ENCODE peak calls at places on chromosomes 1 and 21, in four cellular contexts. B is H1, F is GM12878, R is K562. X is an unnamed sample.
A peak's percentile ranks its signal among the peaks of the same experiment; 100 is the strongest.

GRCh38 chr21:44477131-44477530 is 21.8 kb downstream of the LRRC3 start:
- DNase-seq in B (no peak), F (no peak), R (no peak), X (no peak)

GRCh38 chr1:159214149-159214760 is 9.6 kb downstream of the ACKR1 start:
- DNase-seq in B (no peak), F (no peak), R (peak; percentile 72), X (peak; percentile 28)

GRCh38 chr1:90810681-90811080 is 93.6 kb upstream of the BARHL2 start:
- DNase-seq in B (no peak), F (no peak), R (no peak), X (no peak)

GRCh38 chr1:57270926-57271698 is 152.7 kb downstream of the DAB1 start:
- DNase-seq in B (no peak), F (no peak), R (no peak), X (no peak)

GRCh38 chr1:147902183-147902845 is at the start of gene GJA8:
- DNase-seq in B (no peak), F (no peak), R (no peak), X (no peak)

GRCh38 chr1:205318231-205318991 is 3.1 kb downstream of the NUAK2 start:
- DNase-seq in B (no peak), F (no peak), R (no peak), X (no peak)

GRCh38 chr1:203379831-203380230 is 28.9 kb upstream of the FMOD start:
- DNase-seq in B (no peak), F (no peak), R (no peak), X (no peak)

GRCh38 chr1:221725683-221726330 is 16.1 kb downstream of the DUSP10 start:
- DNase-seq in B (no peak), F (no peak), R (no peak), X (peak; percentile 60)

GRCh38 chr1:5949074-5949760 is 43.0 kb downstream of the NPHP4 start:
- DNase-seq in B (no peak), F (no peak), R (peak; percentile 65), X (no peak)

GRCh38 chr1:9685833-9686232 is 34.3 kb downstream of the PIK3CD start:
- DNase-seq in B (no peak), F (no peak), R (no peak), X (no peak)

GRCh38 chr1:215719569-215719968 is 152.5 kb downstream of the KCTD3 start:
- DNase-seq in B (no peak), F (no peak), R (no peak), X (peak; percentile 78)

GRCh38 chr1:113765306-113765705 is 6.0 kb upstream of the PHTF1 start:
- DNase-seq in B (no peak), F (no peak), R (no peak), X (peak; percentile 11)

GRCh38 chr1:102891868-102892625 is 216.3 kb downstream of the COL11A1 start:
- DNase-seq in B (no peak), F (no peak), R (no peak), X (peak; percentile 87)

GRCh38 chr1:226960944-226961765 is 21.1 kb downstream of the COQ8A start:
- DNase-seq in B (no peak), F (no peak), R (no peak), X (no peak)

DNA sequence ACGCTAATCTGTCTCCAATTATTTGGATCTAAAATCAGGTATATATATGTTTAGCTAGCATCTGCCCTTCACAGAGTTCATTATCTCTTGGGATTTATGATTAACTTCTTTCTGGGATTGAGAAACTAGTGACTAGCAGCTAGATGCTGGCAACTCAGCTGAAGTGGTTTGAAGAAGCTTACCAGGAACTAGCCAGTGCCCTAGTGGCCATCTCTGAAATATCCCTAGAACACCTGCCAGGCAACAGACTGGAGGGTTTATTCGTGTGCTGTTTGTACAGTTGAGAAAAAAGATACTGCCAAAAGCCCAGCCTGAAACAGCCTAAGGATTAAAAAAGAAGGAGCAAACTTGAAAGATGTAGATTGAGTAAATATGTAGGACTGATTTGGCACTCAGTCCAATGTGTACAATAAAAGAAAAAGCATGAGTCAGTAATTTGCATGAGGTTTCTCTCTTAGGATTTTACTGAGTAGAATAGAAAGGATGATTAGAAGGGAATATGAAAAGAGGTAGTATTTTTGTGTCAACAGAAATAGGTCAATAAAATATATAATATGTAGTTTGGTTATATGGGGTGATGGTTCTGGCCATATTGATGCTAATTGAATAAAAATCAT is 1144.6 kb upstream of the ADGRL2 start:
- DNase-seq in B (no peak), F (no peak), R (no peak), X (no peak)
- TF ChIP-seq CHD1 in B (no peak), F (no peak), R (no peak), X (no peak)

GRCh38 chr1:24910751-24911650 is 19.1 kb downstream of the RUNX3 start:
- DNase-seq in B (no peak), F (no peak), R (no peak), X (peak; percentile 70)
- TF ChIP-seq CHD1 in B (no peak), F (no peak), R (no peak), X (no peak)

GRCh38 chr1:181126871-181127587 is 38.5 kb downstream of the IER5 start:
- DNase-seq in B (no peak), F (no peak), R (no peak), X (no peak)

GRCh38 chr1:181131255-181131901 is 42.9 kb downstream of the IER5 start:
- DNase-seq in B (no peak), F (no peak), R (no peak), X (no peak)

GRCh38 chr1:181127898-181128453 is 39.5 kb downstream of the IER5 start:
- DNase-seq in B (no peak), F (no peak), R (no peak), X (peak; percentile 44)

GRCh38 chr1:181129771-181130606 is 41.5 kb downstream of the IER5 start:
- DNase-seq in B (no peak), F (no peak), R (peak; percentile 93), X (no peak)

GRCh38 chr1:181128592-181129497 is 40.3 kb downstream of the IER5 start:
- DNase-seq in B (no peak), F (no peak), R (peak; percentile 58), X (no peak)
- TF ChIP-seq CHD1 in B (no peak), F (no peak), R (no peak), X (no peak)

GRCh38 chr1:22877112-22877915 is 95.4 kb downstream of the LACTBL1 start:
- DNase-seq in B (no peak), F (no peak), R (no peak), X (no peak)
- TF ChIP-seq CHD1 in B (no peak), F (no peak), R (no peak), X (no peak)

GRCh38 chr1:170369417-170369816 is 162.5 kb upstream of the GORAB start:
- DNase-seq in B (no peak), F (no peak), R (no peak), X (no peak)

GRCh38 chr1:170367615-170368014 is 164.4 kb upstream of the GORAB start:
- DNase-seq in B (no peak), F (no peak), R (no peak), X (no peak)

GRCh38 chr1:170366980-170367379 is 165.0 kb upstream of the GORAB start:
- DNase-seq in B (no peak), F (no peak), R (no peak), X (no peak)

GRCh38 chr1:170370087-170370486 is 161.9 kb upstream of the GORAB start:
- DNase-seq in B (no peak), F (no peak), R (no peak), X (no peak)

GRCh38 chr1:170369000-170369399 is 163.0 kb upstream of the GORAB start:
- DNase-seq in B (no peak), F (no peak), R (no peak), X (no peak)
- TF ChIP-seq CHD1 in B (no peak), F (no peak), R (no peak), X (no peak)

DNA sequence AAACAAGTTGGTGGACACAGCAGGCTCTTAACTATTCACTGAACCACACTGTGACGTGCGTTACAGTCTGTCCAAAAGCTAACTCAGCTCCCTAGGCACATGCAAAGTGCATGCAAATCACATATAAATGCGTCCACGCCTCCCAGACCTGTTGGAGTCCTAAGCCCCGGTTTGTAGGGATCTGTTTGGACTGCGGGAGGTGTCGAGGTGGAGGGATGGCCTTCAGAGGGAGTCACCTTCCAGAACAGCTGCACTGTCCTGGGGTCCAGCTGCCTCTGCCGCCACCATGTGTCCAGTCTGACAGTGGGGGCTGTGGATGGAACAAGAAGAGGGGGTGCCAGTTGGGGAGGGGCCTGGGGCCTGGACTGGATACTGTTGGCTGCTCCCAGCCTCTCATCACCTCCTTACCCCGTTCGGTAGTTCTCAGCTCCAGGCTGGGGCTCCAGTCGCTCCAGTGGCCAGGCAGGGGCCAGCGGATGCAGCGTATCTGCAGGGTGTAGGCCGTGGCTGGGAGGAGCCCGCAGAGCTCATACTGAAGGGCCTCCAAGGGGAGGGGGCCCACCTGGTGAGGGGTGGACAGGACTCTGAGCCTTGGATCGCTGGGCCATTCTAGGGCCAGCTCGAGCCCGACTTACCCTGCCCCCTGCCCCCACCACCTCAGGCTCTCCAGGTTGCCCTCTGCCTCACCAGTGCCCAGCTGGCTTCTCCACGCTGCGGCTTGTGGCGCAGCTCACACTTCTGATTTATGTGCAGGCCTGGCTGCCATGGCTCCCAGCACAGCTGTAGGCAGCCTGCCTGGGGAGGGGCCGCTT is 7.9 kb upstream of the MRPS15 start:
- DNase-seq in B (no peak), F (no peak), R (no peak), X (no peak)
- TF ChIP-seq CHD1 in B (no peak), F (no peak), R (no peak), X (no peak)

GRCh38 chr1:11151854-11152612 is 37.1 kb upstream of the ANGPTL7 start:
- DNase-seq in B (no peak), F (no peak), R (no peak), X (no peak)
- TF ChIP-seq CHD1 in B (no peak), F (no peak), R (no peak), X (no peak)

DNA sequence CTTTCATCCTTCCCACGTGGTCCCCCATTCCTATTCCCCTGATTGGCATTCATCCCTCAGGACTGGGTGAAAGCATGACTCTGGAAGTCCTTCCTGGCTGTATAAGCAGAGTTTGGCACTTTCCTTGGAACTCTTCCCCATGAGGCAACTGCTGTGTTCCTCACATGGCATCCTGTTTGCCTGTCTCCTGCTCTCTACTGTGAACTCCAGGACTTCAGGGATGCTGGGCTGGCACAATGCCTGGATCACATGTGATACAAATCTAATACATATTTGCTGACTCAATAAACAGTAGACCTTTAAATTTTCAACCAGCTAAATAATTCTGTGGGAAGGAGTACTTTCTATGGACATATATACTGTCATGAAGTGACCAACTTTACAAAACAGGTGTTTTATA is 46.8 kb upstream of the EDEM3 start:
- DNase-seq in B (no peak), F (no peak), R (no peak), X (peak; percentile 83)
- TF ChIP-seq CHD1 in B (no peak), F (no peak), R (no peak), X (no peak)

GRCh38 chr1:223771814-223772770 is 59.8 kb downstream of the CAPN2 start:
- DNase-seq in B (no peak), F (no peak), R (peak; percentile 92), X (peak; percentile 91)
- TF ChIP-seq CHD1 in B (no peak), F (no peak), R (no peak), X (no peak)